ENCODE peak calls at places on chromosomes 11 and 22, in five cellular contexts. Q, H, N, Y and S are unnamed samples. For H3K36me3, the result is how much of the 10 kb centered on the place peaks cover.

GRCh38 chr22:34781676-34782075 is 284.3 kb upstream of the ISX start:
- DNase-seq in N (no peak), Q (no peak), Y (no peak), H (no peak), S (no peak)

GRCh38 chr11:57312511-57313021 is 12.2 kb downstream of the TNKS1BP1 start:
- DNase-seq in Q (no peak), H (no peak), Y (no peak), N (no peak), S (no peak)

GRCh38 chr11:6646040-6646439 is 9.6 kb downstream of the DCHS1 start:
- DNase-seq in N (no peak), H (no peak), Y (peak), Q (no peak), S (peak)

GRCh38 chr22:23233746-23234408 is 53.6 kb downstream of the BCR start:
- DNase-seq in Q (no peak), H (no peak), N (no peak), Y (peak), S (no peak)

GRCh38 chr22:39839917-39840510 is 53.5 kb downstream of the ENTHD1 start:
- DNase-seq in Q (no peak), N (no peak), Y (no peak), H (peak), S (no peak)

GRCh38 chr22:26460202-26460601 is 23.4 kb downstream of the HPS4 start:
- DNase-seq in H (no peak), Q (no peak), N (peak), Y (no peak), S (no peak)

GRCh38 chr22:45889093-45889538 is 87.8 kb downstream of the WNT7B start:
- DNase-seq in H (no peak), Y (no peak), Q (no peak), N (no peak), S (no peak)

GRCh38 chr22:28630185-28630580 is 49.5 kb downstream of the TTC28 start:
- DNase-seq in Q (no peak), H (no peak), Y (no peak), N (no peak), S (no peak)

GRCh38 chr22:30538280-30538679 is 8.3 kb downstream of the SEC14L6 start:
- DNase-seq in Y (no peak), Q (peak), N (peak), H (no peak), S (no peak)

GRCh38 chr22:27796829-27797792 is 4.4 kb downstream of the MN1 start:
- DNase-seq in Y (no peak), H (no peak), N (no peak), Q (no peak), S (no peak)

GRCh38 chr11:12179521-12179920 is 69.1 kb downstream of the MICAL2 start:
- DNase-seq in H (no peak), Y (peak), N (no peak), Q (no peak), S (no peak)

GRCh38 chr11:59719556-59719955 is 5.9 kb upstream of the OR10V1 start:
- DNase-seq in Y (no peak), H (no peak), N (no peak), Q (no peak), S (no peak)

GRCh38 chr22:48799227-48799970 is 1028.3 kb downstream of the BRD1 start:
- DNase-seq in N (no peak), Y (no peak), H (no peak), Q (no peak), S (no peak)

GRCh38 chr11:109326781-109327180 is 95.2 kb upstream of the C11orf87 start:
- DNase-seq in Q (no peak), Y (no peak), H (no peak), N (no peak), S (no peak)

GRCh38 chr22:37674248-37674647 is 1.2 kb upstream of the LGALS1 start:
- DNase-seq in Q (no peak), H (no peak), Y (no peak), N (no peak), S (no peak)

GRCh38 chr11:117841582-117842031 is 17.1 kb upstream of the FXYD2 start:
- DNase-seq in N (no peak), Q (no peak), H (no peak), Y (no peak), S (peak)

GRCh38 chr11:120883404-120884135 is 140.3 kb upstream of the TBCEL start:
- DNase-seq in H (no peak), Y (peak), Q (peak), N (peak), S (peak)

GRCh38 chr11:95231881-95232605 is 1.0 kb upstream of the SESN3 start:
- DNase-seq in H (peak), Y (peak), Q (peak), N (peak), S (peak)

GRCh38 chr11:119673389-119674336 is 55.3 kb downstream of the NECTIN1 start:
- DNase-seq in Q (peak), H (no peak), Y (no peak), N (no peak), S (no peak)

GRCh38 chr11:79055866-79056632 is 384.8 kb downstream of the TENM4 start:
- DNase-seq in N (no peak), Y (peak), Q (no peak), H (no peak), S (no peak)

GRCh38 chr22:27987557-27987956 is 68.5 kb upstream of the PITPNB start:
- DNase-seq in Y (peak), Q (peak), N (no peak), H (no peak), S (peak)

GRCh38 chr11:43955381-43956118 is 13.1 kb downstream of the C11orf96 start:
- DNase-seq in N (no peak), Y (no peak), H (no peak), Q (no peak), S (no peak)

GRCh38 chr11:72637926-72638325 is 36.3 kb downstream of the PDE2A start:
- DNase-seq in N (no peak), H (no peak), Y (no peak), Q (no peak), S (no peak)

GRCh38 chr11:86811637-86812321 is 11.4 kb downstream of the PRSS23 start:
- DNase-seq in Y (peak), H (no peak), N (peak), Q (no peak), S (no peak)

GRCh38 chr11:12397953-12398352 is 20.6 kb downstream of the PARVA start:
- DNase-seq in N (no peak), Q (no peak), H (no peak), Y (peak), S (peak)

GRCh38 chr11:66048525-66049313 is at the start of gene GAL3ST3:
- DNase-seq in N (no peak), Q (no peak), H (no peak), Y (no peak), S (no peak)

GRCh38 chr22:17724678-17725464 is 49.4 kb downstream of the BID start:
- DNase-seq in H (no peak), Y (no peak), N (no peak), Q (peak), S (no peak)

GRCh38 chr11:114288139-114288538 is 8.1 kb upstream of the NNMT start:
- DNase-seq in N (no peak), Y (no peak), Q (no peak), H (no peak), S (no peak)

GRCh38 chr11:110096369-110096976 is 3.3 kb downstream of the ZC3H12C start:
- DNase-seq in Y (no peak), H (no peak), Q (no peak), N (peak), S (no peak)

GRCh38 chr11:124884869-124885479 is 12.7 kb downstream of the ROBO4 start:
- DNase-seq in Q (no peak), Y (no peak), H (no peak), N (no peak), S (no peak)

GRCh38 chr11:86288776-86289507 is 13.1 kb upstream of the HIKESHI start:
- DNase-seq in N (no peak), Y (no peak), H (peak), Q (peak), S (no peak)

DNA sequence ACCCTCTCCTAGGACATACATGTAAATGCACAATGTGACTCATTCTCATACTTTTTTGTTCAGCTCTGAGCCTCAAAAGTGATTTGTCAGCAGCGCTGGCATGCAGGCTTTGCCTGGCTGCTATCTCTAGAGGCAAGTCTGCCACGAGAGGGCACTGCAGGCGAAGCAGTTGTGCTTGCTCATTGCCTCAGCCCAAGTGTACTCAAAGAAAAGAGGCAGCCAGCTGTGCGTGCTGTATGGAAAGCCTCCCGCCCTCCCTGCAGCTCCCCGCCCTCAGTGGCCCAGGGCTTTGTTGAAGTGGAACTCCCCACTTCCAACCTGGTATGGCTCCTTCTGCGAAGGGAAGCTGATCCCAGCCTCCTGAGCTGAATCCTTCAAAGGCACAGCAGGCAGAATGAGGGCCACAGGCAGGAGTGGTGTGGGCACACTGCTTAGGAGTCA is 16.3 kb downstream of the SDHAF2 start:
- DNase-seq in Q (peak), H (peak), N (peak), Y (peak), S (peak)
- H3K36me3 ChIP-seq in Q (under half), H (half or more), N (under half), Y (under half), S (under half)

GRCh38 chr11:64799256-64799924 is 3.6 kb downstream of the MAP4K2 start:
- DNase-seq in N (no peak), Y (no peak), Q (no peak), H (no peak), S (no peak)
- H3K36me3 ChIP-seq in N (under half), Y (under half), Q (under half), H (under half), S (under half)

GRCh38 chr11:9139628-9140357 is 48.4 kb upstream of the SCUBE2 start:
- DNase-seq in N (no peak), Q (no peak), Y (no peak), H (no peak), S (no peak)
- H3K36me3 ChIP-seq in N (under half), Q (under half), Y (under half), H (under half), S (half or more)

GRCh38 chr11:34084637-34085036 is 20.8 kb upstream of the NAT10 start:
- DNase-seq in H (no peak), Y (no peak), N (no peak), Q (no peak), S (no peak)
- H3K36me3 ChIP-seq in H (half or more), Y (under half), N (under half), Q (under half), S (half or more)

GRCh38 chr11:16321148-16321547 is 35.2 kb downstream of the SOX6 start:
- DNase-seq in H (no peak), N (peak), Y (no peak), Q (no peak), S (no peak)
- H3K36me3 ChIP-seq in H (under half), N (under half), Y (under half), Q (under half), S (under half)

GRCh38 chr11:33344611-33345010 is 87.4 kb downstream of the HIPK3 start:
- DNase-seq in H (no peak), Y (peak), Q (no peak), N (no peak), S (no peak)

GRCh38 chr11:33350287-33350686 is 93.1 kb downstream of the HIPK3 start:
- DNase-seq in Q (no peak), Y (no peak), H (no peak), N (no peak), S (no peak)

DNA sequence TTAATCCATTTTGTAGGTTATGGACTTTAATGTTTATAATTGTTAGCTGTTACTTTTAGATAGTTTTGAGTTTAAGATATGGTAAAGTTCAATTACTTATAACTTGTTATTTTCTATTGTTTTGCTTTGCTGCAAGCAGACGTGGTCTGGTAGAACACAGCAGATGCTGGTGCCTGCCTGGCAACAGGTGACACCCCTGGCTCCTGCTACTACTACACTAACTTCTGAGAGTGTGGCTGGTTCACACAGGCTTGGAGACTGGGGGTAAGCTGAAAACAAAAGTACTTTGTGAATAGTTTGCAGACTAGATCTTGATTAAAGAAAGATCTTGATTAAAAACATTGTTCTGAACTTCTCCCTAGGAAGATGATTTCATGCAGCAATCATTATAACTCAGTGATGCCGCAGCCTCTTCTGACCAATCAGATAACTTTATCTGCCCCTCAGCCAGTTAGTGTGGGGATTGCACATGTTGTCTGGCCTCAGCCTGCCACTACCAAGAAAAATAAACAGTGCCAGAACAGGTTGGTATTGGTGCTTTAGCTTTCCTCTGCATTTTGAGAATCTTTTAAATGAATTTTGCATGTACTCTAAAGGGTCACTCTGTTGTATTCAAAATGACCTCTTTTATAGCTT is 90.4 kb downstream of the HIPK3 start:
- DNase-seq in Q (no peak), N (no peak), Y (no peak), H (no peak), S (no peak)
- H3K36me3 ChIP-seq in Q (under half), N (under half), Y (under half), H (half or more), S (half or more)

GRCh38 chr11:47726878-47727514 is 11.8 kb upstream of the AGBL2 start:
- DNase-seq in Q (no peak), Y (no peak), H (no peak), N (no peak), S (no peak)
- H3K36me3 ChIP-seq in Q (under half), Y (under half), H (half or more), N (under half), S (half or more)